ENCODE peak calls at places on chromosome 3, in six cellular contexts. One of them, this sample, is unnamed.

GRCh38 chr3:178260887-178261286 is 275.3 kb upstream of the KCNMB2 start:
- DNase-seq in upper lobe of right lung: no peak
- DNase-seq in choroid plexus epithelial cell: no peak
- DNase-seq in fibroblast of the aortic adventitia: peak
- DNase-seq in neural crest cell: no peak
- DNase-seq in OCI-LY7: no peak
- DNase-seq in this sample: no peak

GRCh38 chr3:25513642-25514266 is 85.7 kb downstream of the RARB start:
- DNase-seq in fibroblast of the aortic adventitia: peak
- DNase-seq in OCI-LY7: no peak
- DNase-seq in choroid plexus epithelial cell: no peak
- DNase-seq in upper lobe of right lung: no peak
- DNase-seq in neural crest cell: no peak
- DNase-seq in this sample: no peak

GRCh38 chr3:186732169-186732766 is 15.1 kb downstream of the KNG1 start:
- DNase-seq in fibroblast of the aortic adventitia: no peak
- DNase-seq in neural crest cell: no peak
- DNase-seq in upper lobe of right lung: no peak
- DNase-seq in OCI-LY7: no peak
- DNase-seq in choroid plexus epithelial cell: no peak
- DNase-seq in this sample: no peak

GRCh38 chr3:64151335-64151871 is 73.9 kb downstream of the PRICKLE2 start:
- DNase-seq in upper lobe of right lung: no peak
- DNase-seq in fibroblast of the aortic adventitia: no peak
- DNase-seq in OCI-LY7: no peak
- DNase-seq in neural crest cell: no peak
- DNase-seq in choroid plexus epithelial cell: peak
- DNase-seq in this sample: peak

GRCh38 chr3:16883057-16883725 is 1.6 kb upstream of the PLCL2 start:
- DNase-seq in neural crest cell: no peak
- DNase-seq in OCI-LY7: no peak
- DNase-seq in fibroblast of the aortic adventitia: peak
- DNase-seq in upper lobe of right lung: no peak
- DNase-seq in choroid plexus epithelial cell: peak
- DNase-seq in this sample: no peak

GRCh38 chr3:50269977-50270413 is 1.0 kb downstream of the SEMA3B start:
- DNase-seq in fibroblast of the aortic adventitia: peak
- DNase-seq in OCI-LY7: no peak
- DNase-seq in neural crest cell: no peak
- DNase-seq in choroid plexus epithelial cell: peak
- DNase-seq in upper lobe of right lung: no peak
- DNase-seq in this sample: peak

GRCh38 chr3:156383433-156384025 is 171.4 kb downstream of the SSR3 start:
- DNase-seq in neural crest cell: no peak
- DNase-seq in choroid plexus epithelial cell: no peak
- DNase-seq in fibroblast of the aortic adventitia: peak
- DNase-seq in upper lobe of right lung: no peak
- DNase-seq in OCI-LY7: no peak
- DNase-seq in this sample: no peak

GRCh38 chr3:122993573-122993972 is 34.0 kb downstream of the SEMA5B start:
- DNase-seq in upper lobe of right lung: no peak
- DNase-seq in choroid plexus epithelial cell: no peak
- DNase-seq in fibroblast of the aortic adventitia: no peak
- DNase-seq in OCI-LY7: no peak
- DNase-seq in neural crest cell: no peak
- DNase-seq in this sample: no peak

GRCh38 chr3:185280572-185281365 is 26.9 kb upstream of the EHHADH start:
- DNase-seq in neural crest cell: no peak
- DNase-seq in upper lobe of right lung: no peak
- DNase-seq in choroid plexus epithelial cell: peak
- DNase-seq in OCI-LY7: peak
- DNase-seq in fibroblast of the aortic adventitia: peak
- DNase-seq in this sample: peak

GRCh38 chr3:58073315-58074125 is 65.3 kb downstream of the FLNB start:
- DNase-seq in neural crest cell: no peak
- DNase-seq in OCI-LY7: peak
- DNase-seq in upper lobe of right lung: no peak
- DNase-seq in fibroblast of the aortic adventitia: peak
- DNase-seq in choroid plexus epithelial cell: no peak
- DNase-seq in this sample: no peak

GRCh38 chr3:27659279-27660021 is 62.7 kb downstream of the EOMES start:
- DNase-seq in choroid plexus epithelial cell: peak
- DNase-seq in OCI-LY7: peak
- DNase-seq in neural crest cell: peak
- DNase-seq in fibroblast of the aortic adventitia: peak
- DNase-seq in upper lobe of right lung: peak
- DNase-seq in this sample: peak

GRCh38 chr3:37852771-37853170 is 8.9 kb upstream of the CTDSPL start:
- DNase-seq in choroid plexus epithelial cell: no peak
- DNase-seq in neural crest cell: no peak
- DNase-seq in upper lobe of right lung: no peak
- DNase-seq in fibroblast of the aortic adventitia: no peak
- DNase-seq in OCI-LY7: no peak
- DNase-seq in this sample: no peak

GRCh38 chr3:194404365-194405140 is 5.5 kb upstream of the GP5 start:
- DNase-seq in choroid plexus epithelial cell: peak
- DNase-seq in fibroblast of the aortic adventitia: peak
- DNase-seq in OCI-LY7: peak
- DNase-seq in neural crest cell: no peak
- DNase-seq in upper lobe of right lung: no peak
- DNase-seq in this sample: peak

GRCh38 chr3:25781758-25782594 is 1.3 kb downstream of the NGLY1 start:
- DNase-seq in fibroblast of the aortic adventitia: no peak
- DNase-seq in neural crest cell: no peak
- DNase-seq in OCI-LY7: peak
- DNase-seq in choroid plexus epithelial cell: no peak
- DNase-seq in upper lobe of right lung: no peak
- DNase-seq in this sample: no peak

GRCh38 chr3:139772539-139773500 is 95.0 kb upstream of the NMNAT3 start:
- DNase-seq in choroid plexus epithelial cell: peak
- DNase-seq in OCI-LY7: no peak
- DNase-seq in neural crest cell: no peak
- DNase-seq in upper lobe of right lung: no peak
- DNase-seq in fibroblast of the aortic adventitia: peak
- DNase-seq in this sample: peak

GRCh38 chr3:138451595-138452162 is 17.3 kb downstream of the ESYT3 start:
- DNase-seq in fibroblast of the aortic adventitia: no peak
- DNase-seq in neural crest cell: no peak
- DNase-seq in OCI-LY7: no peak
- DNase-seq in upper lobe of right lung: peak
- DNase-seq in choroid plexus epithelial cell: no peak
- DNase-seq in this sample: no peak

GRCh38 chr3:175392653-175393052 is 533.5 kb downstream of the NAALADL2 start:
- DNase-seq in OCI-LY7: no peak
- DNase-seq in fibroblast of the aortic adventitia: peak
- DNase-seq in upper lobe of right lung: no peak
- DNase-seq in choroid plexus epithelial cell: peak
- DNase-seq in neural crest cell: no peak
- DNase-seq in this sample: no peak

GRCh38 chr3:137760341-137761098 is 3.6 kb upstream of the SOX14 start:
- DNase-seq in upper lobe of right lung: no peak
- DNase-seq in choroid plexus epithelial cell: no peak
- DNase-seq in OCI-LY7: no peak
- DNase-seq in neural crest cell: no peak
- DNase-seq in fibroblast of the aortic adventitia: no peak
- DNase-seq in this sample: no peak

GRCh38 chr3:115783938-115784738 is 160.8 kb downstream of the GAP43 start:
- DNase-seq in fibroblast of the aortic adventitia: peak
- DNase-seq in OCI-LY7: peak
- DNase-seq in upper lobe of right lung: peak
- DNase-seq in neural crest cell: peak
- DNase-seq in choroid plexus epithelial cell: peak
- DNase-seq in this sample: peak

GRCh38 chr3:115787818-115788217 is 164.5 kb downstream of the GAP43 start:
- DNase-seq in neural crest cell: no peak
- DNase-seq in upper lobe of right lung: no peak
- DNase-seq in OCI-LY7: no peak
- DNase-seq in choroid plexus epithelial cell: no peak
- DNase-seq in fibroblast of the aortic adventitia: no peak
- DNase-seq in this sample: no peak

GRCh38 chr3:115788921-115789470 is 165.7 kb downstream of the GAP43 start:
- DNase-seq in choroid plexus epithelial cell: peak
- DNase-seq in neural crest cell: no peak
- DNase-seq in fibroblast of the aortic adventitia: peak
- DNase-seq in upper lobe of right lung: no peak
- DNase-seq in OCI-LY7: no peak
- DNase-seq in this sample: peak

GRCh38 chr3:115785782-115786181 is 162.5 kb downstream of the GAP43 start:
- DNase-seq in upper lobe of right lung: no peak
- DNase-seq in neural crest cell: no peak
- DNase-seq in fibroblast of the aortic adventitia: peak
- DNase-seq in choroid plexus epithelial cell: no peak
- DNase-seq in OCI-LY7: no peak
- DNase-seq in this sample: no peak

DNA sequence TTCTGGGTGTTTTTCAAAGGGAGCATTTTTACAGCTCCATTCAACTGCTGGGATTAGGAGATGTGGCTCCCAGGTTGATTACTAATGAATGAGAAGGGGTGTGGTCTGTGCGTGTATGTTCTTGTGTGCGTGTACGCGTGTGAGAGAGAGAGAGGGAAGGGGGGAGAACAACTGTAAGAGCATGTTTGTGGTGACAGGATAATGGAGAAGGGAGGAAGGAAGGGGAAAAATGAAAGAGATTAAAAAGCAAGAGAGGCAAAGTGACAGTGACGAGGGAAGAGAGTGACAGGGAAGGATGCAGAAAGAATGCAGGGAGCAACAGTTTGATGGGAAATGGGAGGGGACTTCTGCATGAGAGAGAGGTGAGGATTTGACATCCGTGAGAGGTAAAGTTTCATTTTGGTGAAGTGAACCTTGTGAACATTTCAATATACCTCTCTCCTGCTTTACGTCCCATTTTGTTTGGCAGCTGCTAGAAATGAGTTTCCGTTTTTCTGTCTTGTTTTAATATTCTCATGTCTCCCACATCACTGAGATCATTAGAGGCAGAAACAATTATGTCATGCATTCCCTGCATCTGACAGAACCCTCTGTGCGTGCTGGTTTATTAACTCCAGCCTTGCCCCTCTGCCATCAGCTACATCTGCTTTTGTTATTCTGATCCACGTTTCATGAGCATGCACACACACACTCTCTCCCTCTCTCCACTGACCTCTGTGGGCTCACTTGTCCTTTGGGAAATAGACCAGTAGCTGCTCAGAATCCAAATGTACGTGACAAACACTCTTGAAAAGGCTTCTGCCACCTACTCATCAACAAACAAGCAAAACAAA is 161.6 kb downstream of the GAP43 start:
- DNase-seq in OCI-LY7: no peak
- DNase-seq in fibroblast of the aortic adventitia: peak
- DNase-seq in upper lobe of right lung: no peak
- DNase-seq in neural crest cell: no peak
- DNase-seq in choroid plexus epithelial cell: peak
- DNase-seq in this sample: no peak
- TF ChIP-seq CTCF in OCI-LY7: peak
- TF ChIP-seq CTCF in fibroblast of the aortic adventitia: no peak
- TF ChIP-seq CTCF in upper lobe of right lung: no peak
- TF ChIP-seq CTCF in neural crest cell: no peak
- TF ChIP-seq CTCF in choroid plexus epithelial cell: no peak
- TF ChIP-seq CTCF in this sample: no peak

GRCh38 chr3:71416868-71417267 is 166.7 kb downstream of the FOXP1 start:
- DNase-seq in neural crest cell: no peak
- DNase-seq in fibroblast of the aortic adventitia: no peak
- DNase-seq in upper lobe of right lung: no peak
- DNase-seq in choroid plexus epithelial cell: no peak
- DNase-seq in OCI-LY7: peak
- DNase-seq in this sample: peak
- TF ChIP-seq CTCF in neural crest cell: peak
- TF ChIP-seq CTCF in fibroblast of the aortic adventitia: no peak
- TF ChIP-seq CTCF in upper lobe of right lung: peak
- TF ChIP-seq CTCF in choroid plexus epithelial cell: peak
- TF ChIP-seq CTCF in OCI-LY7: peak
- TF ChIP-seq CTCF in this sample: peak

DNA sequence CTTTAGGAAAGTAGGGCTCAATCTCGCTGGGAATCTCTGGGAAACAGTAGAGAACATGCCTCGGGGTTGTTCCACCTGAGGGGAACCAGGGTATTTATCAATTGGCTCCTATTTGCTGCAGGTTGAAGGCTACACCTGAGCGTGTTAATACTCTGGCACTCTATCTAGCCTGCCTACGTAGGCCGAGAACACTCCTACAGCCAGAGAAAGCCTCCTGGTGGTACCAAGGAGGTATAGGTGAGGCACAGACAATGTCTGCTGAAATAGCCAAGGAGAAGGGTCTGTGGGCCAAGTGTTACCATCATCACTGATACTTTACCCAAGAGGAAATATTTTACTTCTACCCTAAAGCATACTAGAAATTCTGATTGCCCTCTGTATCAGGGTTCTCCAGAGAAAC is 341.0 kb upstream of the UBE2E2 start:
- DNase-seq in neural crest cell: no peak
- DNase-seq in choroid plexus epithelial cell: no peak
- DNase-seq in upper lobe of right lung: no peak
- DNase-seq in OCI-LY7: no peak
- DNase-seq in fibroblast of the aortic adventitia: no peak
- DNase-seq in this sample: no peak
- TF ChIP-seq CTCF in neural crest cell: peak
- TF ChIP-seq CTCF in choroid plexus epithelial cell: no peak
- TF ChIP-seq CTCF in upper lobe of right lung: no peak
- TF ChIP-seq CTCF in OCI-LY7: peak
- TF ChIP-seq CTCF in fibroblast of the aortic adventitia: no peak
- TF ChIP-seq CTCF in this sample: no peak

DNA sequence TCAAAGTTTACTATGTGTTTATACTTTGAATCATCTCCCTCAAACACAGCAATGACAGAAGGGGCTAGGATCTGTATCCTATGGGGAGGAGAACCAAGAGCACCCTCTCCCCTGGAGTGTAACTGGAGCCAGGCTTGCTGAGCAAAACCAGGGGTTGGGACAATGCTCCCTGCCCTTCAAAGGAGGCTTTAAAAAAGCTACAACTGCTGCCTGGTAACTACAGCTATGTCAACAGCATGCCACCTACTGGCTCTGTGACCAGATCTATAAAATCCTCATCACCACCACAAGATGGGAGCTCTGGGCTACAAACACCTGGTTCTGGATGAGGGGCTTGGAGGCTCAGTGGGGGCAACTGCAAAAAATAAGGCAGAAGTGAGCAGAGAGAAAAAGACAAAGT is 61.9 kb downstream of the ANO10 start:
- DNase-seq in fibroblast of the aortic adventitia: no peak
- DNase-seq in choroid plexus epithelial cell: no peak
- DNase-seq in upper lobe of right lung: no peak
- DNase-seq in neural crest cell: no peak
- DNase-seq in OCI-LY7: no peak
- DNase-seq in this sample: no peak
- TF ChIP-seq CTCF in fibroblast of the aortic adventitia: no peak
- TF ChIP-seq CTCF in choroid plexus epithelial cell: peak
- TF ChIP-seq CTCF in upper lobe of right lung: no peak
- TF ChIP-seq CTCF in neural crest cell: no peak
- TF ChIP-seq CTCF in OCI-LY7: no peak
- TF ChIP-seq CTCF in this sample: no peak

GRCh38 chr3:164419220-164419619 is 659.1 kb downstream of the SI start:
- DNase-seq in OCI-LY7: no peak
- DNase-seq in upper lobe of right lung: no peak
- DNase-seq in fibroblast of the aortic adventitia: no peak
- DNase-seq in neural crest cell: no peak
- DNase-seq in choroid plexus epithelial cell: no peak
- DNase-seq in this sample: no peak
- TF ChIP-seq CTCF in OCI-LY7: no peak
- TF ChIP-seq CTCF in upper lobe of right lung: no peak
- TF ChIP-seq CTCF in fibroblast of the aortic adventitia: no peak
- TF ChIP-seq CTCF in neural crest cell: no peak
- TF ChIP-seq CTCF in choroid plexus epithelial cell: no peak
- TF ChIP-seq CTCF in this sample: no peak

GRCh38 chr3:49007068-49007770 is at the start of gene WDR6:
- DNase-seq in OCI-LY7: peak
- DNase-seq in neural crest cell: peak
- DNase-seq in choroid plexus epithelial cell: peak
- DNase-seq in upper lobe of right lung: peak
- DNase-seq in fibroblast of the aortic adventitia: peak
- DNase-seq in this sample: peak
- TF ChIP-seq CTCF in OCI-LY7: peak
- TF ChIP-seq CTCF in neural crest cell: peak
- TF ChIP-seq CTCF in choroid plexus epithelial cell: peak
- TF ChIP-seq CTCF in upper lobe of right lung: peak
- TF ChIP-seq CTCF in fibroblast of the aortic adventitia: peak
- TF ChIP-seq CTCF in this sample: peak

This sample was measured in MCF 10A.